ENCODE peak calls at places on chromosomes 11 and 22, in ten cellular contexts. I is stimulated activated CD8-positive, alpha-beta memory T cell treated with anti-CD3 and anti-CD28 coated beads, Interleukin-2, amount 100 ng/mL, for 48 hours; P is GM23338; D is HL-60; J is cardiac muscle cell; Q is activated CD8-positive, alpha-beta memory T cell treated with anti-CD3 and anti-CD28 coated beads, Interleukin-2, amount 10 ng/mL, durations not matched to agents 7 days and 5 days; N is RWPE1; V is AG09309; Y is neuronal stem cell; Z is SHP77. R is an unnamed sample.
A peak's percentile ranks its signal among the peaks of the same experiment; 100 is the strongest.

GRCh38 chr11:81005595-81005994 is 1564.8 kb upstream of the TENM4 start:
- DNase-seq in D (no peak), V (no peak), Z (no peak), P (no peak), I (no peak), N (peak; percentile 83), Q (no peak), J (no peak), Y (no peak), R (no peak)

GRCh38 chr11:61362542-61362875 is 335 bp downstream of the TMEM138 start:
- DNase-seq in N (peak; percentile 47), Z (peak; percentile 51), V (no peak), I (no peak), Q (peak; percentile 66), Y (no peak), D (no peak), J (peak; percentile 55), P (peak; percentile 48), R (peak; percentile 43)

GRCh38 chr11:32184057-32185055 is 93.5 kb downstream of the RCN1 start:
- DNase-seq in I (no peak), Q (no peak), Y (no peak), Z (no peak), J (no peak), D (no peak), P (no peak), N (no peak), V (no peak), R (no peak)

GRCh38 chr11:116244425-116244824 is 528.4 kb downstream of the BUD13 start:
- DNase-seq in Z (no peak), D (no peak), V (no peak), Q (no peak), N (no peak), I (no peak), P (no peak), J (no peak), Y (no peak), R (no peak)

GRCh38 chr22:50009765-50010675 is 2.5 kb downstream of the IL17REL start:
- DNase-seq in Q (peak; percentile 40), V (no peak), D (no peak), I (no peak), J (no peak), N (no peak), P (no peak), Y (no peak), Z (no peak), R (no peak)

GRCh38 chr11:117230981-117231636 is 764 bp downstream of the PCSK7 start:
- DNase-seq in I (no peak), Q (no peak), N (peak; percentile 41), D (no peak), P (peak; percentile 9), J (no peak), V (no peak), Y (no peak), Z (no peak), R (peak; percentile 17)

GRCh38 chr11:127859941-127860354 is 727.4 kb downstream of the ETS1 start:
- DNase-seq in D (no peak), Y (no peak), Q (no peak), J (no peak), P (no peak), I (no peak), V (no peak), N (no peak), Z (no peak), R (no peak)

GRCh38 chr11:46357483-46357936 is 10.2 kb downstream of the DGKZ start:
- DNase-seq in V (no peak), Y (no peak), D (peak; percentile 88), Q (no peak), Z (no peak), N (no peak), I (no peak), J (no peak), P (no peak), R (no peak)

GRCh38 chr22:44359496-44360110 is 46.9 kb upstream of the SHISAL1 start:
- DNase-seq in Q (no peak), P (no peak), N (no peak), Y (no peak), I (no peak), J (no peak), Z (no peak), V (no peak), D (no peak), R (no peak)

GRCh38 chr11:6357222-6357621 is 33.1 kb upstream of the SMPD1 start:
- DNase-seq in Y (no peak), Q (no peak), V (peak; percentile 74), J (no peak), I (peak; percentile 42), N (peak; percentile 63), D (no peak), Z (no peak), P (no peak), R (no peak)

GRCh38 chr22:49667236-49667635 is 160.4 kb downstream of the BRD1 start:
- DNase-seq in D (no peak), Z (no peak), V (no peak), Y (no peak), P (no peak), J (no peak), Q (peak; percentile 40), N (no peak), I (no peak), R (peak; percentile 16)

GRCh38 chr11:73185680-73186293 is 32.3 kb upstream of the P2RY2 start:
- DNase-seq in P (no peak), I (no peak), V (peak; percentile 61), J (no peak), Y (no peak), N (peak; percentile 79), D (peak; percentile 91), Z (no peak), Q (no peak), R (no peak)

GRCh38 chr11:35798423-35798822 is 135.8 kb downstream of the TRIM44 start:
- DNase-seq in Y (no peak), N (peak; percentile 64), J (no peak), Q (no peak), D (no peak), P (no peak), I (no peak), Z (no peak), V (no peak), R (no peak)

GRCh38 chr11:15901790-15902189 is 454.6 kb downstream of the SOX6 start:
- DNase-seq in Q (no peak), P (no peak), J (no peak), I (no peak), D (no peak), Z (no peak), V (no peak), N (no peak), Y (no peak), R (no peak)

GRCh38 chr22:24471570-24471969 is 23.6 kb upstream of the UPB1 start:
- DNase-seq in I (no peak), N (no peak), Y (no peak), Z (no peak), J (no peak), V (peak; percentile 16), P (no peak), Q (no peak), D (no peak), R (no peak)

GRCh38 chr11:90294091-90294490 is 71.2 kb upstream of the CHORDC1 start:
- DNase-seq in Z (no peak), J (no peak), N (no peak), Y (no peak), V (no peak), P (no peak), I (no peak), Q (no peak), D (no peak), R (no peak)

GRCh38 chr11:59754494-59754858 is 700 bp upstream of the STX3 start:
- DNase-seq in N (peak; percentile 20), P (peak; percentile 17), Y (no peak), J (peak; percentile 42), V (no peak), D (no peak), Q (peak; percentile 47), Z (no peak), I (no peak), R (peak; percentile 59)

GRCh38 chr11:9601041-9601875 is 27.8 kb downstream of the WEE1 start:
- DNase-seq in Q (peak; percentile 93), Z (no peak), V (peak; percentile 51), Y (no peak), D (peak; percentile 66), N (no peak), P (peak; percentile 84), J (no peak), I (peak; percentile 58), R (peak; percentile 95)

GRCh38 chr11:78380615-78381029 is 37.0 kb downstream of the GAB2 start:
- DNase-seq in D (no peak), Y (no peak), I (no peak), J (no peak), V (peak; percentile 27), N (no peak), Z (no peak), Q (no peak), P (no peak), R (no peak)

GRCh38 chr11:69811431-69811830 is 7.8 kb downstream of the FGF3 start:
- DNase-seq in Z (no peak), N (no peak), D (no peak), I (no peak), J (peak; percentile 49), P (no peak), Q (no peak), Y (no peak), V (no peak), R (no peak)

GRCh38 chr11:19679952-19680823 is 32.4 kb upstream of the NAV2 start:
- DNase-seq in Q (no peak), I (no peak), P (peak; percentile 59), Z (no peak), V (peak; percentile 85), N (peak; percentile 88), J (peak; percentile 25), D (no peak), Y (no peak), R (no peak)

GRCh38 chr11:118671254-118671653 is 8.2 kb downstream of the TREH start:
- DNase-seq in Z (no peak), P (no peak), D (no peak), V (no peak), Q (no peak), Y (no peak), I (no peak), N (no peak), J (no peak), R (no peak)

GRCh38 chr22:36884314-36885158 is 23.7 kb downstream of the NCF4 start:
- DNase-seq in D (no peak), Z (no peak), I (no peak), P (no peak), Y (no peak), V (no peak), Q (no peak), J (no peak), N (no peak), R (no peak)

GRCh38 chr22:20792966-20793332 is 19.0 kb downstream of the SERPIND1 start:
- DNase-seq in D (no peak), Y (no peak), N (no peak), Q (no peak), P (no peak), J (no peak), Z (no peak), V (no peak), I (no peak), R (no peak)

GRCh38 chr11:77322926-77323590 is 21.6 kb upstream of the GDPD4 start:
- DNase-seq in I (no peak), N (no peak), P (no peak), Y (no peak), V (no peak), D (no peak), Q (no peak), J (no peak), Z (no peak), R (no peak)

GRCh38 chr22:37906364-37907008 is 389 bp downstream of the MICALL1 start:
- DNase-seq in D (no peak), P (peak; percentile 67), Y (no peak), Q (peak; percentile 61), I (peak; percentile 19), Z (no peak), N (no peak), J (peak; percentile 19), V (no peak), R (no peak)

GRCh38 chr11:73149105-73149504 is 7.0 kb upstream of the FCHSD2 start:
- DNase-seq in I (no peak), P (no peak), J (no peak), Z (no peak), Q (no peak), D (no peak), N (no peak), V (no peak), Y (no peak), R (no peak)

GRCh38 chr11:12556155-12556554 is 118.1 kb upstream of the TEAD1 start:
- DNase-seq in D (no peak), P (no peak), V (no peak), Q (no peak), Y (no peak), Z (no peak), I (no peak), J (no peak), N (no peak), R (no peak)

R was measured in Kasumi-1.